ENCODE peak calls at places on chromosomes 16 and 17, in seven cellular contexts. V is endothelial cell; N is stimulated activated naive CD8-positive, alpha-beta T cell treated with anti-CD3 and anti-CD28 coated beads, Interleukin-15, Interleukin-2, amounts not matched to agents 100 U/mL and 50 U/mL, for 24 hours; O is heart right ventricle; W is left cardiac atrium; P is brain microvascular endothelial cell; Y is activated CD4-positive, alpha-beta T cell treated with anti-CD3 and anti-CD28 coated beads for 36 hours. U is an unnamed sample.

GRCh38 chr17:6831662-6832263 is at the start of gene TEKT1:
- DNase-seq in N (peak), P (peak), O (peak), Y (peak), W (peak), V (peak), U (peak)

GRCh38 chr16:7513429-7513828 is 180.8 kb downstream of the RBFOX1 start:
- DNase-seq in W (no peak), O (no peak), N (peak), Y (peak), V (no peak), P (no peak), U (peak)

GRCh38 chr16:53131363-53132071 is 76.7 kb downstream of the CHD9 start:
- DNase-seq in N (peak), W (peak), V (peak), Y (peak), P (no peak), O (peak), U (peak)

GRCh38 chr17:32498362-32498761 is 11.6 kb downstream of the CDK5R1 start:
- DNase-seq in P (no peak), N (no peak), V (no peak), Y (no peak), W (no peak), O (no peak), U (no peak)

GRCh38 chr16:83845263-83845662 is 37.5 kb downstream of the HSBP1 start:
- DNase-seq in Y (no peak), O (no peak), P (no peak), V (no peak), W (no peak), N (no peak), U (no peak)

GRCh38 chr17:78979780-78980623 is at the start of gene LGALS3BP:
- DNase-seq in P (peak), O (peak), Y (peak), W (peak), V (no peak), N (peak), U (peak)

GRCh38 chr17:75774988-75775668 is 9.5 kb upstream of the UNK start:
- DNase-seq in Y (peak), O (no peak), V (no peak), N (no peak), W (no peak), P (no peak), U (no peak)

GRCh38 chr17:386145-386876 is 33.7 kb upstream of the RPH3AL start:
- DNase-seq in O (peak), N (peak), W (peak), P (peak), V (peak), Y (peak), U (peak)

GRCh38 chr16:56600398-56600999 is 7.9 kb upstream of the MT2A start:
- DNase-seq in N (peak), W (no peak), V (peak), Y (peak), P (peak), O (no peak), U (peak)

GRCh38 chr17:80264048-80264792 is 3.6 kb downstream of the RNF213 start:
- DNase-seq in O (no peak), V (no peak), Y (peak), W (no peak), P (no peak), N (peak), U (peak)

GRCh38 chr16:50425044-50425443 is 56.3 kb upstream of the BRD7 start:
- DNase-seq in P (no peak), V (no peak), W (no peak), O (no peak), Y (no peak), N (no peak), U (no peak)

GRCh38 chr17:44602390-44602789 is 45.1 kb downstream of the FZD2 start:
- DNase-seq in Y (no peak), W (no peak), P (no peak), O (no peak), N (no peak), V (no peak), U (no peak)

U was measured in activated CD4-positive, alpha-beta memory T cell treated with anti-CD3 and anti-CD28 coated beads for 36 hours.